ENCODE peak calls at places on chromosomes 12 and 14, in five cellular contexts. One of them, this sample, is unnamed.

GRCh38 chr12:11895421-11896064 is 175.2 kb upstream of the BCL2L14 start:
- DNase-seq in WERI-Rb-1: no peak
- DNase-seq in choroid plexus epithelial cell: no peak
- DNase-seq in B cell: no peak
- DNase-seq in heart right ventricle: no peak
- DNase-seq in this sample: no peak

GRCh38 chr14:43215524-43215923 is 1291.6 kb downstream of the FSCB start:
- DNase-seq in WERI-Rb-1: no peak
- DNase-seq in choroid plexus epithelial cell: no peak
- DNase-seq in B cell: no peak
- DNase-seq in heart right ventricle: no peak
- DNase-seq in this sample: no peak

GRCh38 chr14:21300892-21301291 is 21.0 kb downstream of the RPGRIP1 start:
- DNase-seq in WERI-Rb-1: no peak
- DNase-seq in choroid plexus epithelial cell: peak; percentile 5
- DNase-seq in B cell: peak; percentile 46
- DNase-seq in heart right ventricle: peak; percentile 10
- DNase-seq in this sample: peak; percentile 36

GRCh38 chr14:78933948-78934524 is 763.9 kb downstream of the NRXN3 start:
- DNase-seq in WERI-Rb-1: no peak
- DNase-seq in choroid plexus epithelial cell: peak; percentile 69
- DNase-seq in B cell: no peak
- DNase-seq in heart right ventricle: no peak
- DNase-seq in this sample: no peak

GRCh38 chr12:105968025-105968424 is 170.7 kb downstream of the NUAK1 start:
- DNase-seq in WERI-Rb-1: no peak
- DNase-seq in choroid plexus epithelial cell: peak; percentile 20
- DNase-seq in B cell: no peak
- DNase-seq in heart right ventricle: no peak
- DNase-seq in this sample: no peak

GRCh38 chr12:107319536-107320030 is 226.2 kb upstream of the CRY1 start:
- DNase-seq in WERI-Rb-1: no peak
- DNase-seq in choroid plexus epithelial cell: no peak
- DNase-seq in B cell: no peak
- DNase-seq in heart right ventricle: no peak
- DNase-seq in this sample: peak; percentile 20

GRCh38 chr14:81801921-81802320 is 268.3 kb upstream of the SEL1L start:
- DNase-seq in WERI-Rb-1: no peak
- DNase-seq in choroid plexus epithelial cell: no peak
- DNase-seq in B cell: no peak
- DNase-seq in heart right ventricle: no peak
- DNase-seq in this sample: no peak

GRCh38 chr12:2244013-2244861 is 191.4 kb downstream of the CACNA1C start:
- DNase-seq in WERI-Rb-1: no peak
- DNase-seq in choroid plexus epithelial cell: peak; percentile 98
- DNase-seq in B cell: no peak
- DNase-seq in heart right ventricle: no peak
- DNase-seq in this sample: no peak

GRCh38 chr12:82858534-82858917 is 171.8 kb downstream of the TMTC2 start:
- DNase-seq in WERI-Rb-1: no peak
- DNase-seq in choroid plexus epithelial cell: no peak
- DNase-seq in B cell: no peak
- DNase-seq in heart right ventricle: no peak
- DNase-seq in this sample: no peak

GRCh38 chr14:64800000-64800399 is 79.7 kb downstream of the SPTB start:
- DNase-seq in WERI-Rb-1: peak; percentile 28
- DNase-seq in choroid plexus epithelial cell: peak; percentile 54
- DNase-seq in B cell: no peak
- DNase-seq in heart right ventricle: peak; percentile 54
- DNase-seq in this sample: no peak
- TF ChIP-seq CTCF in WERI-Rb-1: peak; percentile 49
- TF ChIP-seq CTCF in choroid plexus epithelial cell: peak; percentile 71
- TF ChIP-seq CTCF in B cell: peak; percentile 22
- TF ChIP-seq CTCF in heart right ventricle: peak; percentile 67
- TF ChIP-seq CTCF in this sample: no peak

GRCh38 chr12:118498171-118498570 is 121.8 kb downstream of the SUDS3 start:
- DNase-seq in WERI-Rb-1: no peak
- DNase-seq in choroid plexus epithelial cell: no peak
- DNase-seq in B cell: no peak
- DNase-seq in heart right ventricle: peak; percentile 29
- DNase-seq in this sample: no peak

GRCh38 chr12:118500302-118500701 is 123.9 kb downstream of the SUDS3 start:
- DNase-seq in WERI-Rb-1: no peak
- DNase-seq in choroid plexus epithelial cell: no peak
- DNase-seq in B cell: no peak
- DNase-seq in heart right ventricle: no peak
- DNase-seq in this sample: no peak

GRCh38 chr12:118503476-118503875 is 127.1 kb downstream of the SUDS3 start:
- DNase-seq in WERI-Rb-1: no peak
- DNase-seq in choroid plexus epithelial cell: no peak
- DNase-seq in B cell: no peak
- DNase-seq in heart right ventricle: no peak
- DNase-seq in this sample: no peak

GRCh38 chr12:118501489-118501888 is 125.1 kb downstream of the SUDS3 start:
- DNase-seq in WERI-Rb-1: no peak
- DNase-seq in choroid plexus epithelial cell: no peak
- DNase-seq in B cell: no peak
- DNase-seq in heart right ventricle: no peak
- DNase-seq in this sample: no peak
- TF ChIP-seq CTCF in WERI-Rb-1: no peak
- TF ChIP-seq CTCF in choroid plexus epithelial cell: no peak
- TF ChIP-seq CTCF in B cell: no peak
- TF ChIP-seq CTCF in heart right ventricle: no peak
- TF ChIP-seq CTCF in this sample: no peak

GRCh38 chr14:74804219-74804825 is 41.2 kb downstream of the YLPM1 start:
- DNase-seq in WERI-Rb-1: no peak
- DNase-seq in choroid plexus epithelial cell: peak; percentile 87
- DNase-seq in B cell: no peak
- DNase-seq in heart right ventricle: no peak
- DNase-seq in this sample: no peak
- TF ChIP-seq CTCF in WERI-Rb-1: no peak
- TF ChIP-seq CTCF in choroid plexus epithelial cell: peak; percentile 86
- TF ChIP-seq CTCF in B cell: peak; percentile 58
- TF ChIP-seq CTCF in heart right ventricle: peak; percentile 68
- TF ChIP-seq CTCF in this sample: peak; percentile 56

DNA sequence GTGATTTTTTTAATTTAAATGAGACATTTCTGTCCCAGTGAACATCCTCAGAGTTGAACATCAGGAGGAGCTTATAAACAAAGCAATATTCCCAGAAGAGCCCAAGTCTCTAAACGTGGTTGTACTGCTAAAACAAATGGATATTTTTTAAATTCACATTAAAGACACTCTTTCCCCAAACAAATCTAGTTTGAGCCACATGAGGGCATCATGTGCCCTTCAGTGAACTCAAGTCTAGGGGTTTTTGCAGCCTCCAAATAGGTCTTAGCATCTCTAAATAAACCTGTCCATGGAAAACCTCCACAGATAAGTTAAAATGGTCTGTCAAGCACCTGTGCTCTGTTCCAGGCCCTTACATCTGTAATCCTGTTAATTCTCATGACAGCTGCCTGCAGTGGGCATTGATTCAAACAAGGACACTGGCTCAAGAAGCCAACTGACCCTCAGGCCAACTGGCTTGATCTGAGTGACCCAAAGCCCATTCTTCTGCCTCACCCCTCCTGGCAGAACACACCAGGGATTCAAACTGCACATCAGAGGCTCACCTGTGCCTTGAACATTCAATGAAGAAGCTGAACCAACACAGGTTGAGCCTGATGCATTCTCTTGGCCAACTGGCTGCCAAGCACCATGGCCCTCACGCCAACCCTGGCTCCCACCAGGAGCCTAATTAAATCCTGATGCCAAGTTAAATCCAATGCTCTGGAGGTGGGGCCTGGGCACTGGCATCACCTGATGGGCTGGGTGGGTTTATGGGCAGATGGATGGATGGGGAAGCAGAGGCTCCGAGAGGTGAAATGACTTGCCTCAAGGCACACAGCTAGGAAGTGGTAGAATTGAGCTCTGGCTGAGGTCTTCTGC is 8.6 kb downstream of the ISCU start:
- DNase-seq in WERI-Rb-1: no peak
- DNase-seq in choroid plexus epithelial cell: peak; percentile 76
- DNase-seq in B cell: no peak
- DNase-seq in heart right ventricle: no peak
- DNase-seq in this sample: no peak
- TF ChIP-seq CTCF in WERI-Rb-1: peak; percentile 27
- TF ChIP-seq CTCF in choroid plexus epithelial cell: peak; percentile 57
- TF ChIP-seq CTCF in B cell: peak; percentile 41
- TF ChIP-seq CTCF in heart right ventricle: peak; percentile 52
- TF ChIP-seq CTCF in this sample: no peak

GRCh38 chr12:100951756-100952155 is 157.2 kb downstream of the ANO4 start:
- DNase-seq in WERI-Rb-1: peak; percentile 21
- DNase-seq in choroid plexus epithelial cell: no peak
- DNase-seq in B cell: no peak
- DNase-seq in heart right ventricle: no peak
- DNase-seq in this sample: no peak
- TF ChIP-seq CTCF in WERI-Rb-1: peak; percentile 22
- TF ChIP-seq CTCF in choroid plexus epithelial cell: no peak
- TF ChIP-seq CTCF in B cell: no peak
- TF ChIP-seq CTCF in heart right ventricle: no peak
- TF ChIP-seq CTCF in this sample: no peak

DNA sequence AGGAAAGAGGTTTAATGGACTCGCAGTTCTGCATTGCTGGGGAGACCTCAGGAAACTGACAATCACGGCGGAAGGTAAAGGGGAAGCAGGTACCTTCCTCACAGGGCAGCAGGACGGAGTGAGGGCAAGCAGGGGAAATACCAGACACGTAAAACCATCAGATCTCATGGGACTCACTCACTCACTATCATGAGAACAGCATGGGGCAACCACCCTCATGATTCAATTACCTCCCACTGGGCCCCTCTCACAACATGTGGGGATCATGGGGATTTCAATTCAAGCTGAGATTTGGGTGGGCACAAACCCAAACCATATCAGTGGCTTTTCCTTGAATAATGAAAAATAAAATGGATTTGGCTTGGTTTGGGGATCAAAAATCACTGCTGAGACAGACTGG is 380.5 kb downstream of the VRK1 start:
- DNase-seq in WERI-Rb-1: no peak
- DNase-seq in choroid plexus epithelial cell: no peak
- DNase-seq in B cell: peak; percentile 51
- DNase-seq in heart right ventricle: no peak
- DNase-seq in this sample: no peak
- TF ChIP-seq CTCF in WERI-Rb-1: no peak
- TF ChIP-seq CTCF in choroid plexus epithelial cell: no peak
- TF ChIP-seq CTCF in B cell: no peak
- TF ChIP-seq CTCF in heart right ventricle: no peak
- TF ChIP-seq CTCF in this sample: no peak

GRCh38 chr12:73935817-73936216 is 601.8 kb upstream of the ATXN7L3B start:
- DNase-seq in WERI-Rb-1: no peak
- DNase-seq in choroid plexus epithelial cell: peak; percentile 30
- DNase-seq in B cell: no peak
- DNase-seq in heart right ventricle: no peak
- DNase-seq in this sample: no peak
- TF ChIP-seq CTCF in WERI-Rb-1: peak; percentile 26
- TF ChIP-seq CTCF in choroid plexus epithelial cell: peak; percentile 48
- TF ChIP-seq CTCF in B cell: no peak
- TF ChIP-seq CTCF in heart right ventricle: peak; percentile 30
- TF ChIP-seq CTCF in this sample: no peak

DNA sequence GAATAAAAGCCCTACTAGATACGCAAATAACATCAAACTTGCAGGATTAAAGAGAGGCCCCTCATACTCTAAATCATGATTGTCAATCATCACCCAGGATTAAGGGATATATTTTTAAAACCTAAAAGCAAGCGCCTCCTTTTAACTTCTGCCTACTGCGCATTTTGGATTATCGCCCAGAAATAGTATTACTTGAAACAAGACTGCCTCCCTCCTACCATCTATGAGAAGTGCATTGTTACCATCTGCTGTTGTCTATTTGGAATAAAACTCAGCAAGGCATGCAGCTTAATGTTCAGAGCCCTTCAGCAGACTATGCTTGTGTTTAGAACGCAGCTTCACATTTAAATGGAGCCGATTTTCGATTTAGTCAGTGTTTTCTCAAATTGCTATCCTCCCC is 79.6 kb downstream of the EXOC5 start:
- DNase-seq in WERI-Rb-1: peak; percentile 25
- DNase-seq in choroid plexus epithelial cell: peak; percentile 54
- DNase-seq in B cell: no peak
- DNase-seq in heart right ventricle: no peak
- DNase-seq in this sample: no peak
- TF ChIP-seq CTCF in WERI-Rb-1: peak; percentile 55
- TF ChIP-seq CTCF in choroid plexus epithelial cell: peak; percentile 27
- TF ChIP-seq CTCF in B cell: no peak
- TF ChIP-seq CTCF in heart right ventricle: no peak
- TF ChIP-seq CTCF in this sample: no peak

GRCh38 chr14:75568791-75569190 is 9.6 kb upstream of the FLVCR2 start:
- DNase-seq in WERI-Rb-1: no peak
- DNase-seq in choroid plexus epithelial cell: no peak
- DNase-seq in B cell: no peak
- DNase-seq in heart right ventricle: no peak
- DNase-seq in this sample: no peak

GRCh38 chr14:75568141-75568540 is 10.3 kb upstream of the FLVCR2 start:
- DNase-seq in WERI-Rb-1: no peak
- DNase-seq in choroid plexus epithelial cell: no peak
- DNase-seq in B cell: no peak
- DNase-seq in heart right ventricle: no peak
- DNase-seq in this sample: no peak

GRCh38 chr14:75566321-75566720 is 12.1 kb upstream of the FLVCR2 start:
- DNase-seq in WERI-Rb-1: no peak
- DNase-seq in choroid plexus epithelial cell: no peak
- DNase-seq in B cell: no peak
- DNase-seq in heart right ventricle: no peak
- DNase-seq in this sample: peak; percentile 64

GRCh38 chr14:75563931-75564330 is 14.5 kb upstream of the FLVCR2 start:
- DNase-seq in WERI-Rb-1: no peak
- DNase-seq in choroid plexus epithelial cell: no peak
- DNase-seq in B cell: no peak
- DNase-seq in heart right ventricle: no peak
- DNase-seq in this sample: no peak

DNA sequence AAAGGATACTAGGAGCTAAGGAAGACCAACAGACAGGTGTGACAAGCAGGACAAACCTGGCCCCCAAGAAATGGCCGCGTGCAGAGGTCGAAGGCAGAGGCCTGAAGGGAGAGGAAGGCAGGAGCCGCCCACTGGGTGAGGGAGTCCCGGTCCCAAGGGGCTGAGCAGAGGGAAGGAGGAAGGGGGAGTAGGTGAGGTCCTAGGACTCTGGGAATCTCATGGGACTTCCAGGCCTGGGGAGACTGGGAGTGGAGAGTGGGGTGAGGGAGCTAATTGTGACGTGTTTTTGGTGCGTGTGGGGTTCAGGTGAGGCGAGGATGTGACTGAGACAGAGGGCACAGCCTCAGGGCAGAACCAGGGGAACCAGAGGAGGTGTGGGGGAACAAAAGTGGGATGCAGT is 11.7 kb upstream of the FLVCR2 start:
- DNase-seq in WERI-Rb-1: no peak
- DNase-seq in choroid plexus epithelial cell: no peak
- DNase-seq in B cell: no peak
- DNase-seq in heart right ventricle: no peak
- DNase-seq in this sample: no peak
- TF ChIP-seq CTCF in WERI-Rb-1: no peak
- TF ChIP-seq CTCF in choroid plexus epithelial cell: no peak
- TF ChIP-seq CTCF in B cell: no peak
- TF ChIP-seq CTCF in heart right ventricle: no peak
- TF ChIP-seq CTCF in this sample: no peak

GRCh38 chr14:63362305-63362914 is 43.7 kb upstream of the GPHB5 start:
- DNase-seq in WERI-Rb-1: no peak
- DNase-seq in choroid plexus epithelial cell: no peak
- DNase-seq in B cell: no peak
- DNase-seq in heart right ventricle: no peak
- DNase-seq in this sample: no peak

GRCh38 chr14:63357841-63358240 is 39.1 kb upstream of the GPHB5 start:
- DNase-seq in WERI-Rb-1: no peak
- DNase-seq in choroid plexus epithelial cell: no peak
- DNase-seq in B cell: no peak
- DNase-seq in heart right ventricle: no peak
- DNase-seq in this sample: no peak

GRCh38 chr14:63361790-63362189 is 43.1 kb upstream of the GPHB5 start:
- DNase-seq in WERI-Rb-1: no peak
- DNase-seq in choroid plexus epithelial cell: no peak
- DNase-seq in B cell: no peak
- DNase-seq in heart right ventricle: no peak
- DNase-seq in this sample: no peak
- TF ChIP-seq CTCF in WERI-Rb-1: peak; percentile 24
- TF ChIP-seq CTCF in choroid plexus epithelial cell: no peak
- TF ChIP-seq CTCF in B cell: no peak
- TF ChIP-seq CTCF in heart right ventricle: no peak
- TF ChIP-seq CTCF in this sample: no peak